ENCODE peak calls at places on chromosome 16, in nine cellular contexts. M, Z, H, J, O, R, B, U and N are unnamed samples.
A peak's percentile ranks its signal among the peaks of the same experiment; 100 is the strongest.

GRCh38 chr16:47136101-47136820 is 7.5 kb downstream of the NETO2 start:
- DNase-seq in J (no peak), O (no peak), M (no peak), R (peak; percentile 44), Z (peak; percentile 82), B (no peak), U (no peak), H (no peak), N (no peak)

GRCh38 chr16:81940781-81941560 is 70.3 kb downstream of the SDR42E1 start:
- DNase-seq in R (no peak), B (peak; percentile 53), J (no peak), O (no peak), H (no peak), U (peak; percentile 61), Z (peak; percentile 87), M (peak; percentile 47), N (no peak)

GRCh38 chr16:425082-425718 is at the start of gene RAB11FIP3:
- DNase-seq in U (peak; percentile 92), B (peak; percentile 86), H (peak; percentile 90), R (peak; percentile 82), J (peak; percentile 85), M (peak; percentile 87), O (peak; percentile 79), Z (peak; percentile 79), N (peak; percentile 76)

GRCh38 chr16:81492965-81493754 is 48.6 kb downstream of the CMIP start:
- DNase-seq in B (no peak), H (peak; percentile 43), J (no peak), R (no peak), Z (no peak), U (no peak), O (no peak), M (no peak), N (no peak)

GRCh38 chr16:52383640-52384292 is 163.2 kb downstream of the TOX3 start:
- DNase-seq in O (no peak), B (no peak), U (no peak), Z (peak; percentile 1), J (no peak), H (no peak), R (no peak), M (no peak), N (no peak)

GRCh38 chr16:82152641-82153094 is 17.4 kb downstream of the MPHOSPH6 start:
- DNase-seq in B (no peak), H (no peak), R (no peak), Z (peak; percentile 54), J (peak; percentile 57), U (no peak), M (no peak), O (no peak), N (no peak)

GRCh38 chr16:391885-392335 is 5.1 kb upstream of the NME4 start:
- DNase-seq in M (peak; percentile 29), U (peak; percentile 96), J (peak; percentile 69), B (peak; percentile 58), Z (peak; percentile 80), R (no peak), O (no peak), H (peak; percentile 80), N (peak; percentile 64)

GRCh38 chr16:75207831-75208230 is 870 bp upstream of the CTRB2 start:
- DNase-seq in Z (no peak), U (no peak), B (no peak), M (no peak), R (no peak), H (peak; percentile 44), O (no peak), J (no peak), N (no peak)

GRCh38 chr16:11328172-11329079 is 16.8 kb upstream of the RMI2 start:
- DNase-seq in O (peak; percentile 79), U (peak; percentile 95), J (peak; percentile 61), B (peak; percentile 88), R (peak; percentile 81), M (peak; percentile 74), H (peak; percentile 78), Z (peak; percentile 96), N (peak; percentile 10)

GRCh38 chr16:185213-185612 is 5.0 kb downstream of the HBQ1 start:
- DNase-seq in Z (no peak), J (no peak), M (no peak), B (no peak), H (no peak), O (no peak), U (no peak), R (no peak), N (no peak)

GRCh38 chr16:11639008-11639562 is 29.2 kb upstream of the SNN start:
- DNase-seq in M (no peak), H (no peak), R (no peak), J (no peak), B (no peak), O (no peak), Z (no peak), U (no peak), N (no peak)

GRCh38 chr16:47978491-47979490 is 177.0 kb downstream of the ABCC12 start:
- DNase-seq in O (no peak), R (no peak), H (no peak), B (no peak), Z (no peak), M (no peak), U (no peak), J (no peak), N (no peak)

GRCh38 chr16:83887088-83887487 is 11.8 kb upstream of the MLYCD start:
- DNase-seq in B (no peak), R (no peak), J (no peak), M (no peak), O (no peak), Z (no peak), H (no peak), U (no peak), N (no peak)

GRCh38 chr16:72050769-72051464 is 3.4 kb upstream of the HP start:
- DNase-seq in J (no peak), M (no peak), U (no peak), B (no peak), O (no peak), H (peak; percentile 75), R (no peak), Z (peak; percentile 29), N (no peak)

GRCh38 chr16:72442381-72443158 is 270.6 kb upstream of the PMFBP1 start:
- DNase-seq in O (no peak), Z (peak; percentile 42), U (no peak), H (no peak), J (no peak), M (no peak), B (no peak), R (no peak), N (no peak)

GRCh38 chr16:35196313-35196712 is 1736.9 kb downstream of the TP53TG3F start:
- DNase-seq in U (no peak), H (no peak), J (no peak), B (no peak), M (no peak), O (no peak), Z (no peak), R (no peak), N (no peak)
- H3K9me3 ChIP-seq in U (peaks cover 78% of the 10 kb centered on the region), H (no peaks in the 10 kb centered on the region), J (no peaks in the 10 kb centered on the region), B (peaks cover 2% of the 10 kb centered on the region), M (no peaks in the 10 kb centered on the region), O (peaks cover 38% of the 10 kb centered on the region), Z (no peaks in the 10 kb centered on the region), R (no peaks in the 10 kb centered on the region), N (peaks cover 3% of the 10 kb centered on the region)

GRCh38 chr16:35188288-35189155 is 1729.1 kb downstream of the TP53TG3F start:
- DNase-seq in O (no peak), J (no peak), B (no peak), H (no peak), U (peak; percentile 47), R (no peak), Z (no peak), M (no peak), N (no peak)

GRCh38 chr16:35184356-35184870 is 1725.0 kb downstream of the TP53TG3F start:
- DNase-seq in U (no peak), H (no peak), M (no peak), Z (no peak), O (no peak), R (no peak), B (no peak), J (no peak), N (no peak)

GRCh38 chr16:35186045-35186759 is 1726.8 kb downstream of the TP53TG3F start:
- DNase-seq in Z (no peak), O (no peak), H (no peak), U (no peak), B (no peak), M (no peak), J (no peak), R (no peak), N (no peak)

GRCh38 chr16:35185366-35186044 is 1726.1 kb downstream of the TP53TG3F start:
- DNase-seq in M (no peak), Z (no peak), U (no peak), H (no peak), J (no peak), R (no peak), O (no peak), B (no peak), N (no peak)

GRCh38 chr16:35187665-35188225 is 1728.3 kb downstream of the TP53TG3F start:
- DNase-seq in O (no peak), U (no peak), R (no peak), M (no peak), Z (no peak), H (no peak), B (no peak), J (no peak), N (no peak)
- H3K9me3 ChIP-seq in O (peaks cover 33% of the 10 kb centered on the region), U (peaks cover 82% of the 10 kb centered on the region), R (no peaks in the 10 kb centered on the region), M (no peaks in the 10 kb centered on the region), Z (no peaks in the 10 kb centered on the region), H (no peaks in the 10 kb centered on the region), B (peaks cover 4% of the 10 kb centered on the region), J (no peaks in the 10 kb centered on the region), N (no peaks in the 10 kb centered on the region)

GRCh38 chr16:35305476-35305875 is 1846.1 kb downstream of the TP53TG3F start:
- DNase-seq in M (no peak), U (no peak), Z (no peak), H (no peak), O (no peak), J (no peak), R (no peak), B (no peak), N (no peak)

GRCh38 chr16:35310999-35311398 is 1851.6 kb downstream of the TP53TG3F start:
- DNase-seq in H (no peak), J (no peak), B (no peak), Z (no peak), O (no peak), M (no peak), U (no peak), R (no peak), N (no peak)

GRCh38 chr16:35306915-35307314 is 1847.5 kb downstream of the TP53TG3F start:
- DNase-seq in H (no peak), B (no peak), M (no peak), O (no peak), J (no peak), R (no peak), U (no peak), Z (no peak), N (no peak)

GRCh38 chr16:35311475-35311874 is 1852.1 kb downstream of the TP53TG3F start:
- DNase-seq in M (no peak), U (no peak), H (no peak), B (no peak), J (no peak), R (no peak), Z (no peak), O (no peak), N (no peak)

GRCh38 chr16:35308674-35309073 is 1849.3 kb downstream of the TP53TG3F start:
- DNase-seq in R (no peak), Z (no peak), H (no peak), M (no peak), J (no peak), O (no peak), B (no peak), U (no peak), N (no peak)
- H3K9me3 ChIP-seq in R (no peaks in the 10 kb centered on the region), Z (no peaks in the 10 kb centered on the region), H (no peaks in the 10 kb centered on the region), M (no peaks in the 10 kb centered on the region), J (peaks cover 4% of the 10 kb centered on the region), O (peaks cover 28% of the 10 kb centered on the region), B (no peaks in the 10 kb centered on the region), U (peaks cover 89% of the 10 kb centered on the region), N (peaks cover 5% of the 10 kb centered on the region)

GRCh38 chr16:35480361-35480760 is 2020.9 kb downstream of the TP53TG3F start:
- DNase-seq in O (no peak), J (no peak), Z (no peak), R (no peak), U (no peak), B (no peak), M (no peak), H (no peak), N (no peak)
- H3K9me3 ChIP-seq in O (peaks cover 25% of the 10 kb centered on the region), J (no peaks in the 10 kb centered on the region), Z (no peaks in the 10 kb centered on the region), R (no peaks in the 10 kb centered on the region), U (peaks cover 74% of the 10 kb centered on the region), B (no peaks in the 10 kb centered on the region), M (no peaks in the 10 kb centered on the region), H (no peaks in the 10 kb centered on the region), N (peaks cover 5% of the 10 kb centered on the region)